ENCODE peak calls at places on chromosomes 6 and 20, in nine cellular contexts. N is right atrium auricular region; T is iris pigment epithelial cell; V is NCI-H1105; A is mucosa of descending colon; F is HFFc6; B is activated effector memory CD4-positive, alpha-beta T cell treated with anti-CD3 and anti-CD28 coated beads, Interleukin-2, amount 50 U/mL, for 16 hours; Z is CD8-positive, alpha-beta memory T cell; U is GM12892. K is an unnamed sample.

GRCh38 chr6:166488081-166488685 is 98.3 kb downstream of the RAMACL start:
- DNase-seq in N (peak), U (peak), V (no peak), Z (peak), B (peak), F (no peak), T (peak), A (peak), K (peak)

GRCh38 chr20:32446301-32447100 is 88.4 kb downstream of the ASXL1 start:
- DNase-seq in B (peak), F (no peak), U (no peak), N (no peak), A (peak), T (no peak), Z (no peak), V (no peak), K (no peak)

GRCh38 chr6:154213782-154214181 is 142.8 kb downstream of the IPCEF1 start:
- DNase-seq in U (no peak), B (no peak), A (no peak), F (no peak), N (no peak), Z (no peak), V (no peak), T (no peak), K (no peak)

GRCh38 chr6:6603317-6603716 is 14.8 kb downstream of the LY86 start:
- DNase-seq in U (no peak), V (no peak), F (no peak), A (no peak), T (no peak), N (no peak), B (no peak), Z (no peak), K (no peak)

GRCh38 chr6:45454008-45454911 is 76.5 kb upstream of the SUPT3H start:
- DNase-seq in N (no peak), F (peak), A (no peak), V (no peak), B (no peak), Z (no peak), U (no peak), T (peak), K (peak)

GRCh38 chr6:122388945-122389344 is 10.5 kb upstream of the HSF2 start:
- DNase-seq in F (no peak), B (no peak), A (no peak), U (no peak), N (no peak), Z (no peak), V (no peak), T (no peak), K (no peak)

GRCh38 chr6:152642578-152643375 is 5.6 kb upstream of the SYNE1 start:
- DNase-seq in F (peak), N (peak), B (peak), T (peak), U (peak), V (peak), Z (peak), A (peak), K (peak)

GRCh38 chr6:129901910-129902309 is 40.8 kb upstream of the TMEM244 start:
- DNase-seq in N (no peak), Z (no peak), U (no peak), F (no peak), T (peak), A (no peak), V (no peak), B (no peak), K (no peak)

GRCh38 chr6:64186562-64186961 is 551.0 kb downstream of the PHF3 start:
- DNase-seq in B (no peak), T (no peak), V (no peak), F (no peak), N (no peak), A (no peak), U (no peak), Z (no peak), K (no peak)

GRCh38 chr20:49668181-49668877 is 45.3 kb downstream of the B4GALT5 start:
- DNase-seq in U (peak), A (no peak), Z (peak), B (peak), F (no peak), T (no peak), V (no peak), N (no peak), K (no peak)

GRCh38 chr20:22977047-22977785 is 57.9 kb upstream of the SSTR4 start:
- DNase-seq in B (no peak), F (no peak), T (no peak), Z (no peak), N (peak), U (no peak), V (no peak), A (peak), K (no peak)